ENCODE peak calls at places on chromosomes 16 and 17, in ten cellular contexts. F is prostate gland; H is neural progenitor cell; U is CD8-positive, alpha-beta memory T cell; N is H9; A is psoas muscle; I is thoracic aorta; O is heart left ventricle; X is Peyer's patch; W is GM12878. V is an unnamed sample.

GRCh38 chr17:21249911-21250703 is 3.1 kb downstream of the NATD1 start:
- DNase-seq in X (no peak), I (no peak), A (no peak), F (no peak), H (no peak), W (no peak), N (no peak), U (no peak), O (no peak), V (no peak)

GRCh38 chr17:66947311-66947710 is 17.2 kb upstream of the CACNG4 start:
- DNase-seq in W (no peak), N (no peak), U (no peak), A (no peak), O (no peak), H (no peak), X (no peak), I (no peak), F (no peak), V (no peak)

GRCh38 chr17:32792207-32792606 is 84.7 kb downstream of the MYO1D start:
- DNase-seq in W (no peak), O (no peak), A (no peak), N (no peak), H (no peak), U (no peak), X (no peak), I (no peak), F (no peak), V (no peak)

GRCh38 chr16:58931436-58931835 is 197.3 kb upstream of the GOT2 start:
- DNase-seq in U (no peak), N (no peak), A (no peak), H (no peak), X (no peak), I (no peak), O (no peak), W (no peak), F (no peak), V (no peak)

GRCh38 chr17:69187294-69187693 is 41.3 kb downstream of the ABCA10 start:
- DNase-seq in X (no peak), W (no peak), N (no peak), I (no peak), A (no peak), O (no peak), F (no peak), U (no peak), H (no peak), V (no peak)

GRCh38 chr16:23296994-23297393 is 5.1 kb upstream of the SCNN1B start:
- DNase-seq in W (no peak), U (no peak), N (peak; percentile 69), O (no peak), F (no peak), A (no peak), I (no peak), H (peak; percentile 16), X (no peak), V (no peak)

GRCh38 chr17:54381482-54381881 is 519.2 kb upstream of the TOM1L1 start:
- DNase-seq in A (no peak), O (no peak), W (no peak), X (no peak), U (no peak), I (no peak), H (no peak), N (no peak), F (no peak), V (no peak)

GRCh38 chr16:56950881-56951771 is 10.6 kb upstream of the CETP start:
- DNase-seq in I (no peak), A (no peak), U (peak; percentile 17), O (no peak), W (no peak), N (peak; percentile 78), X (peak; percentile 81), H (peak; percentile 77), F (peak; percentile 60), V (no peak)

GRCh38 chr16:4200000-4200780 is 41.7 kb downstream of the SRL start:
- DNase-seq in I (no peak), O (peak; percentile 66), X (peak; percentile 37), U (no peak), H (peak; percentile 63), A (peak; percentile 76), F (peak; percentile 69), N (peak; percentile 61), W (no peak), V (peak; percentile 23)

GRCh38 chr16:24036614-24037013 is 200.8 kb downstream of the PRKCB start:
- DNase-seq in I (no peak), N (peak; percentile 55), W (no peak), O (no peak), A (no peak), H (peak; percentile 61), X (peak; percentile 19), F (peak; percentile 19), U (peak; percentile 12), V (no peak)

DNA sequence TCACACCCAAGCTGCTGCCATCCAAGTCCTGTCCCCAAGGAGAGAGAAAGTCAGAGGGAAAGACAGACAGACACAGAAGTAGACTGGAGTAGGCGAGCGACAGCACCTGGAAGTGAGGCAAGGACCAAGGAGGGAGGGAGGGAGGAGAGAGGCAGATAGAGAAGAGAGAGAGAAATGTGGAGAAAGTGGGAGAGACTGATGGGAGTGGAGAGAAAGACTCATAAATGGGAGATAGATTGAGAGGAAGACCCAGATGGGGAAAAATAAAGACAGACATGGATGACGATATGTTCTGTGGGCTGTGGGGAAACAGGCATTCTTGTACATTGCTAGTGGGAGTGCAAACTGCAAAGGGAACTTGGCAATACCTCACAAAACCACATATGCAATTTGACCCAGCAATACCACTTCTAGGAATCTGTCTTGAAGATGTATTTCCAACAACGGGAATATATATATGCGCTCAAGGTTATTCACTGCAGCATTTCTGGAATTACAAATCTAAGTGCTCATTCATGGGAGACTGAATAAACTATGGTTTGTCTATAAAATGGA is 12.0 kb downstream of the STARD3 start:
- DNase-seq in N (no peak), F (no peak), I (no peak), A (no peak), H (no peak), X (no peak), U (no peak), O (no peak), W (no peak), V (no peak)
- H3K4me1 ChIP-seq in N (peaks cover 9% of the 10 kb centered on the region), F (peaks cover 15% of the 10 kb centered on the region), I (no peaks in the 10 kb centered on the region), A (peaks cover 3% of the 10 kb centered on the region), H (peaks cover 34% of the 10 kb centered on the region), X (no peaks in the 10 kb centered on the region), U (peaks cover 13% of the 10 kb centered on the region), O (peaks cover 33% of the 10 kb centered on the region), W (no peaks in the 10 kb centered on the region), V (no peaks in the 10 kb centered on the region)

DNA sequence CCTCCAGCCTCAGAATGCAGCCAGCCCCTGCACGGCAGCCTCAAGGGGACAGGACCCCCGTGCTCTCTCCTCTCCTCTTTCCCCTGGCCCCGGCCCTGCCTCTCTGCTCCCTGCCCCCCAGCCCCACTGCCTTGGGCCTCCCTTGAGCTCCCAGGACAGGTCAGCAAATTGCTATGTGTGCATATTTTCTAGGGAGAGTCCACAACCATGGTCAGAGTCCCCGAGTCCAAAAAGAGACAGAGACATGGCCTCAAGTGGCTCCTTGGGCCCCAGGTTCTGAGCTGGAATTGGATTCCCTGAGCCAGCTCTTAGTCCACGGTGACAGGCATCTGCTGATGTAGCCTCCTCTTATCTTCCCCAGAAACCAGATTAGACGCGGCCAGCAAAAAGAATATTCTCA is 16.6 kb upstream of the ENPP7 start:
- DNase-seq in W (no peak), O (no peak), N (no peak), U (no peak), F (no peak), H (no peak), I (no peak), A (no peak), X (no peak), V (no peak)
- H3K4me1 ChIP-seq in W (no peaks in the 10 kb centered on the region), O (no peaks in the 10 kb centered on the region), N (no peaks in the 10 kb centered on the region), U (no peaks in the 10 kb centered on the region), F (no peaks in the 10 kb centered on the region), H (no peaks in the 10 kb centered on the region), I (no peaks in the 10 kb centered on the region), A (no peaks in the 10 kb centered on the region), X (no peaks in the 10 kb centered on the region), V (no peaks in the 10 kb centered on the region)

GRCh38 chr17:45315583-45316270 is 1.1 kb downstream of the MAP3K14 start:
- DNase-seq in F (no peak), A (no peak), X (no peak), N (no peak), U (no peak), H (no peak), I (no peak), W (no peak), O (no peak), V (no peak)

GRCh38 chr17:45318561-45319230 is 1.9 kb upstream of the MAP3K14 start:
- DNase-seq in A (no peak), N (no peak), O (no peak), W (no peak), X (no peak), H (no peak), U (no peak), I (no peak), F (no peak), V (no peak)

GRCh38 chr17:45317113-45317820 is 447 bp upstream of the MAP3K14 start:
- DNase-seq in F (peak; percentile 100), X (peak; percentile 99), N (peak; percentile 100), U (peak; percentile 99), A (peak; percentile 100), O (peak; percentile 100), I (peak; percentile 100), H (peak; percentile 100), W (peak; percentile 100), V (peak; percentile 99)

GRCh38 chr17:45314761-45315549 is 1.9 kb downstream of the MAP3K14 start:
- DNase-seq in U (no peak), O (no peak), X (peak; percentile 40), H (no peak), I (no peak), N (no peak), W (no peak), A (no peak), F (no peak), V (no peak)

DNA sequence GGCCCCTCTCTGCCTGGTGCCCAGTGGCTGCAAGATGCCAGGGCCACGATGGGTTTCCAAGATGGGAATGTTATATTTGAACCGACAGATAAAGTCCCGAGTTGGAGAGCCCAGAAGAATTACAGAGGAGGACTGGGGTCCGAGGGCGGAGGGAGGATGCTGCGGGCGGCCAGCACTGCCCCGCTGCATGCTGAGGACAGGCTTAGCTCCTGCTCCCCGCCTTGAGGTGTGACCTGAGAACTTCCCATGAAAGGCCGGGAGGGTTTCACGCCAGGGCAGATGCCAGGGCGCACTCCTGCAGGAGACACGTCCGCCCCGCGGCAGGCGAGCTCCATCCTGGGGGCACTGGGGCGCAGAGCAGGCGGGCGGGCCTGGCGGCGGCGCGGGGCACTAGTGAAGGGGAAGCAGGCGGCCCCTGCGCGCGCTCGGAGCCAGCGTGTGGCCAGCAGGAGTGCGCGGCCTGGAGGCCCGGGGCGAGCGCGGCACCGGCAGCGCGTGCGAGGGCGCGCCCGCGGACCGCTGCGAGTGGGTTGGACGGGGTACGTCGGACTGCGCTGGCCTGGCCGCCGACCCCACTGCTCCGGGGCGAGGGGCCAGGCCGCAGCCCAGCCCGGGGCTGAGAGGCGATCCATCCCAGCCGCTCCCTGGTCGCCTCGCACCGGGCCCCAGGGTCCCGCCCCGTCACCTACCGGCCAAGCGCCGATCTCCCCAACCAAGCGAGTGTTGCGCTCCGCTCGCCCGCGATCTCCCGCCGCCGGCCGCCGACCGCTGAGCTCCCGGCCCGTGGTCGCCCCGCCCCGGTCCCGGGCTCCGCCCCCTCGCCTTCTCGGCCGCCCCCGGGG is at the start of gene MAP3K14:
- DNase-seq in X (peak; percentile 70), H (peak; percentile 89), O (peak; percentile 73), W (no peak), A (peak; percentile 90), U (peak; percentile 59), I (no peak), F (peak; percentile 38), N (peak; percentile 65), V (no peak)
- H3K4me1 ChIP-seq in X (peaks cover 14% of the 10 kb centered on the region), H (peaks cover 19% of the 10 kb centered on the region), O (peaks cover 58% of the 10 kb centered on the region), W (peaks cover 43% of the 10 kb centered on the region), A (peaks cover 47% of the 10 kb centered on the region), U (peaks cover 87% of the 10 kb centered on the region), I (peaks cover 88% of the 10 kb centered on the region), F (peaks cover 25% of the 10 kb centered on the region), N (peaks cover 3% of the 10 kb centered on the region), V (peaks cover 66% of the 10 kb centered on the region)

GRCh38 chr16:19138601-19139000 is 24.8 kb downstream of the ITPRIPL2 start:
- DNase-seq in N (no peak), F (peak; percentile 96), X (peak; percentile 31), H (no peak), U (no peak), A (peak; percentile 80), W (no peak), I (no peak), O (peak; percentile 74), V (no peak)
- H3K4me1 ChIP-seq in N (peaks cover 3% of the 10 kb centered on the region), F (peaks cover 20% of the 10 kb centered on the region), X (no peaks in the 10 kb centered on the region), H (peaks cover 6% of the 10 kb centered on the region), U (no peaks in the 10 kb centered on the region), A (no peaks in the 10 kb centered on the region), W (no peaks in the 10 kb centered on the region), I (peaks cover 10% of the 10 kb centered on the region), O (peaks cover 31% of the 10 kb centered on the region), V (no peaks in the 10 kb centered on the region)